ENCODE peak calls at places on chromosomes 3 and 15, in nine cellular contexts. One of them, this sample, is unnamed. For H3K27me3, the result is how much of the 10 kb centered on the place peaks cover.

GRCh38 chr15:29522373-29523276 is 253.0 kb upstream of the NSMCE3 start:
- DNase-seq in transverse colon: peak
- DNase-seq in lung: no peak
- DNase-seq in vagina: no peak
- DNase-seq in body of pancreas: no peak
- DNase-seq in effector memory CD4-positive, alpha-beta T cell: no peak
- DNase-seq in CD8-positive, alpha-beta T cell: no peak
- DNase-seq in stomach: no peak
- DNase-seq in left ventricle myocardium inferior: no peak
- DNase-seq in this sample: no peak

GRCh38 chr3:100615684-100616083 is 6.3 kb downstream of the ADGRG7 start:
- DNase-seq in transverse colon: no peak
- DNase-seq in lung: no peak
- DNase-seq in vagina: no peak
- DNase-seq in body of pancreas: no peak
- DNase-seq in effector memory CD4-positive, alpha-beta T cell: no peak
- DNase-seq in CD8-positive, alpha-beta T cell: no peak
- DNase-seq in stomach: no peak
- DNase-seq in left ventricle myocardium inferior: no peak
- DNase-seq in this sample: no peak

GRCh38 chr15:62085740-62086139 is 19.0 kb downstream of the C2CD4A start:
- DNase-seq in transverse colon: no peak
- DNase-seq in lung: no peak
- DNase-seq in vagina: no peak
- DNase-seq in body of pancreas: no peak
- DNase-seq in effector memory CD4-positive, alpha-beta T cell: no peak
- DNase-seq in CD8-positive, alpha-beta T cell: no peak
- DNase-seq in stomach: no peak
- DNase-seq in left ventricle myocardium inferior: no peak
- DNase-seq in this sample: no peak

GRCh38 chr15:61364871-61365270 is 135.8 kb upstream of the RORA start:
- DNase-seq in transverse colon: no peak
- DNase-seq in lung: no peak
- DNase-seq in vagina: no peak
- DNase-seq in body of pancreas: no peak
- DNase-seq in effector memory CD4-positive, alpha-beta T cell: no peak
- DNase-seq in CD8-positive, alpha-beta T cell: no peak
- DNase-seq in stomach: no peak
- DNase-seq in left ventricle myocardium inferior: no peak
- DNase-seq in this sample: no peak

GRCh38 chr3:50524751-50525150 is 21.3 kb upstream of the CACNA2D2 start:
- DNase-seq in transverse colon: no peak
- DNase-seq in lung: no peak
- DNase-seq in vagina: no peak
- DNase-seq in body of pancreas: no peak
- DNase-seq in effector memory CD4-positive, alpha-beta T cell: no peak
- DNase-seq in CD8-positive, alpha-beta T cell: no peak
- DNase-seq in stomach: no peak
- DNase-seq in left ventricle myocardium inferior: no peak
- DNase-seq in this sample: no peak

GRCh38 chr3:65873028-65873427 is 165.7 kb downstream of the MAGI1 start:
- DNase-seq in transverse colon: no peak
- DNase-seq in lung: no peak
- DNase-seq in vagina: peak
- DNase-seq in body of pancreas: peak
- DNase-seq in effector memory CD4-positive, alpha-beta T cell: no peak
- DNase-seq in CD8-positive, alpha-beta T cell: no peak
- DNase-seq in stomach: no peak
- DNase-seq in left ventricle myocardium inferior: peak
- DNase-seq in this sample: no peak

GRCh38 chr3:114722530-114722929 is 424.6 kb downstream of the ZBTB20 start:
- DNase-seq in transverse colon: no peak
- DNase-seq in lung: no peak
- DNase-seq in vagina: no peak
- DNase-seq in body of pancreas: no peak
- DNase-seq in effector memory CD4-positive, alpha-beta T cell: no peak
- DNase-seq in CD8-positive, alpha-beta T cell: no peak
- DNase-seq in stomach: no peak
- DNase-seq in left ventricle myocardium inferior: no peak
- DNase-seq in this sample: no peak

GRCh38 chr3:196995646-196996355 is 27.2 kb upstream of the PIGZ start:
- DNase-seq in transverse colon: no peak
- DNase-seq in lung: no peak
- DNase-seq in vagina: no peak
- DNase-seq in body of pancreas: no peak
- DNase-seq in effector memory CD4-positive, alpha-beta T cell: no peak
- DNase-seq in CD8-positive, alpha-beta T cell: no peak
- DNase-seq in stomach: no peak
- DNase-seq in left ventricle myocardium inferior: peak
- DNase-seq in this sample: no peak

GRCh38 chr3:30585654-30586053 is 20.7 kb upstream of the TGFBR2 start:
- DNase-seq in transverse colon: no peak
- DNase-seq in lung: no peak
- DNase-seq in vagina: no peak
- DNase-seq in body of pancreas: no peak
- DNase-seq in effector memory CD4-positive, alpha-beta T cell: no peak
- DNase-seq in CD8-positive, alpha-beta T cell: no peak
- DNase-seq in stomach: no peak
- DNase-seq in left ventricle myocardium inferior: no peak
- DNase-seq in this sample: no peak

GRCh38 chr15:33008284-33009011 is 186.1 kb downstream of the FMN1 start:
- DNase-seq in transverse colon: no peak
- DNase-seq in lung: no peak
- DNase-seq in vagina: no peak
- DNase-seq in body of pancreas: no peak
- DNase-seq in effector memory CD4-positive, alpha-beta T cell: no peak
- DNase-seq in CD8-positive, alpha-beta T cell: no peak
- DNase-seq in stomach: no peak
- DNase-seq in left ventricle myocardium inferior: no peak
- DNase-seq in this sample: no peak

GRCh38 chr3:50272911-50273688 is 4.2 kb downstream of the SEMA3B start:
- DNase-seq in transverse colon: peak
- DNase-seq in lung: peak
- DNase-seq in vagina: no peak
- DNase-seq in body of pancreas: peak
- DNase-seq in effector memory CD4-positive, alpha-beta T cell: peak
- DNase-seq in CD8-positive, alpha-beta T cell: peak
- DNase-seq in stomach: peak
- DNase-seq in left ventricle myocardium inferior: peak
- DNase-seq in this sample: peak

GRCh38 chr3:95172549-95172948 is 1109.7 kb downstream of the NSUN3 start:
- DNase-seq in transverse colon: no peak
- DNase-seq in lung: no peak
- DNase-seq in vagina: no peak
- DNase-seq in body of pancreas: no peak
- DNase-seq in effector memory CD4-positive, alpha-beta T cell: no peak
- DNase-seq in CD8-positive, alpha-beta T cell: no peak
- DNase-seq in stomach: no peak
- DNase-seq in left ventricle myocardium inferior: no peak
- DNase-seq in this sample: no peak

GRCh38 chr3:67655364-67656121 is 1.1 kb upstream of the SUCLG2 start:
- DNase-seq in transverse colon: peak
- DNase-seq in lung: peak
- DNase-seq in vagina: no peak
- DNase-seq in body of pancreas: peak
- DNase-seq in effector memory CD4-positive, alpha-beta T cell: peak
- DNase-seq in CD8-positive, alpha-beta T cell: peak
- DNase-seq in stomach: peak
- DNase-seq in left ventricle myocardium inferior: no peak
- DNase-seq in this sample: no peak

DNA sequence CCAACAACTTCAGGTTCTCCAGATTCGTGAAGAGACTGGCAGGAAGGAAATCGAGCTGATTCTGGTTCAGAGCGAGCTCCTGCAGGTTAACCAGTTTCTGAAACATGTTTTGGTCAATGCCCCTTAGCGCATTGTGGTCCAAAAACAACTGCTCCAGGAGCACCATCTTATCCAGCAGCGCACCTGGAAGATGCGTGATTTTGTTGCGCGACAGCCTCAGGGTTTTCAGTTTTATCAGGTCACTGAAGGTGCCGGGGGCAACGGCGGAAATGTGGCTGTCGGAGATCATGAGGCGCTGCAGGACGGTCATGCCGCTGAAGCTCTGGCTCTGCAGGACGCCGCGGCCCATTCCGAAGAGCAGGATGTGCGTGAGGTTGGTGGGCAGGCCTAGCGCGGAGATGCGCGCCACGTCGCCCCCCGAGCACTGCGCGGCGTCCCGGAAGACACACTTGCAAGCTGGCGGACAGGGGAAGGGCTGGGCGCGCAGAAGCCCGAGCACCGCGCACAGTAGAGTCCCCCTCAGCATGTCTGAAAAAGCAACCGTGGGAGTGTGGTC is 1.2 kb downstream of the GP5 start:
- DNase-seq in transverse colon: no peak
- DNase-seq in lung: no peak
- DNase-seq in vagina: no peak
- DNase-seq in body of pancreas: no peak
- DNase-seq in effector memory CD4-positive, alpha-beta T cell: no peak
- DNase-seq in CD8-positive, alpha-beta T cell: peak
- DNase-seq in stomach: no peak
- DNase-seq in left ventricle myocardium inferior: no peak
- DNase-seq in this sample: no peak
- H3K4me3 ChIP-seq in transverse colon: no peak
- H3K4me3 ChIP-seq in lung: no peak
- H3K4me3 ChIP-seq in vagina: peak
- H3K4me3 ChIP-seq in body of pancreas: no peak
- H3K4me3 ChIP-seq in effector memory CD4-positive, alpha-beta T cell: peak
- H3K4me3 ChIP-seq in CD8-positive, alpha-beta T cell: peak
- H3K4me3 ChIP-seq in stomach: peak
- H3K4me3 ChIP-seq in left ventricle myocardium inferior: peak
- H3K4me3 ChIP-seq in this sample: no peak

DNA sequence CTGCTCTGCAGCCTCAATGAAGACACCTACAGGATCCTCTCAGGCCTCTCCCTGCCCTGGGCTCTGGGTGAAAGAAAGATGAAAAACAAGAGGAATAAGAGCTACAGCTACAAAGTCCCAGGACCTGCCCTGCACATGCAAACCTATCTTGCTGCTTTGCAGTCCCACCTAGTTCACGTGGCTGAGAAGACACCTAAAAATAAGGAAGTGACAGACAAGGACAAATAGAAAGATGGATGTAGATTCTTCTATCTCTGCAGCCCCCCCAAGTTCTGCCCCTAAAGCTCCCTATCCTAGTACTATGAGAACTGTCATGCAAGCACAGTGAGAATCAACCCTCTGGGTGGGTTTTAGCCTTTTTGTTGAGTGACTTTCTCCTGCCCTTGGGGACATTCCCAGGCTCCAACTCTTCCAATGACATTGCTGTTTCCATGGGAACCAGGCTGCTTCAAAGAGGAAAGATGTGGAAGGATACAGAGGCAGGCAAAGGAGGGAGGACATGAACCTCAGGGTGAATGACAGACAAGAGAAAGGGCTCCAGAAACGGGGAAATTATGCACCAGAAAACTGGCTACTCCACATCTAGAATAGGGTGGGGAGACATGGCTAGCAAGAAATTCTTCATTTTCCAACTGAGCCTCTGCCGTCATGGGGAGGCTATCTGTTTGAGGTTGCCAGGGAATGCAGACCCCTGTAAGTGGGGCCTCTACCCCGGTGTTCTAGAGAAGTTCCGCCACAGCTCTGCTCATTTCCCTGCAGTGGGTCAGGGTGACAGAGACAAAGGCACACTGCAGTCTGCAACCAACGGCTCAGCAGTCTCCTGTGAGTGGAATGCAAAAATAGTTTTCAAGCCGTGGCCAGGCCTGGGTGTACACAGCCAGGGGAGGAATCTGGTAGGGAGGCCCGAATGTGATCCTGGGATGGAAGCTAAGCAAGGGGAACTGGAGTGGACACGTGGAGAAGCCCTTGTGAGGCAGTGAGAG is 5.2 kb downstream of the CSPG5 start:
- DNase-seq in transverse colon: no peak
- DNase-seq in lung: no peak
- DNase-seq in vagina: no peak
- DNase-seq in body of pancreas: no peak
- DNase-seq in effector memory CD4-positive, alpha-beta T cell: no peak
- DNase-seq in CD8-positive, alpha-beta T cell: no peak
- DNase-seq in stomach: no peak
- DNase-seq in left ventricle myocardium inferior: no peak
- DNase-seq in this sample: no peak
- H3K27ac ChIP-seq in transverse colon: no peak
- H3K27ac ChIP-seq in lung: no peak
- H3K27ac ChIP-seq in vagina: no peak
- H3K27ac ChIP-seq in body of pancreas: no peak
- H3K27ac ChIP-seq in effector memory CD4-positive, alpha-beta T cell: no peak
- H3K27ac ChIP-seq in CD8-positive, alpha-beta T cell: no peak
- H3K27ac ChIP-seq in stomach: no peak
- H3K27ac ChIP-seq in left ventricle myocardium inferior: peak
- H3K27ac ChIP-seq in this sample: no peak

GRCh38 chr15:51343466-51343865 is 2.0 kb downstream of the GLDN start:
- DNase-seq in transverse colon: no peak
- DNase-seq in lung: no peak
- DNase-seq in vagina: no peak
- DNase-seq in body of pancreas: no peak
- DNase-seq in effector memory CD4-positive, alpha-beta T cell: no peak
- DNase-seq in CD8-positive, alpha-beta T cell: no peak
- DNase-seq in stomach: no peak
- DNase-seq in left ventricle myocardium inferior: no peak
- DNase-seq in this sample: no peak

GRCh38 chr15:51338496-51338895 is at the start of gene CYP19A1:
- DNase-seq in transverse colon: no peak
- DNase-seq in lung: no peak
- DNase-seq in vagina: no peak
- DNase-seq in body of pancreas: no peak
- DNase-seq in effector memory CD4-positive, alpha-beta T cell: no peak
- DNase-seq in CD8-positive, alpha-beta T cell: no peak
- DNase-seq in stomach: no peak
- DNase-seq in left ventricle myocardium inferior: no peak
- DNase-seq in this sample: no peak

GRCh38 chr15:51341366-51342248 is at the start of gene GLDN:
- DNase-seq in transverse colon: no peak
- DNase-seq in lung: peak
- DNase-seq in vagina: no peak
- DNase-seq in body of pancreas: peak
- DNase-seq in effector memory CD4-positive, alpha-beta T cell: no peak
- DNase-seq in CD8-positive, alpha-beta T cell: no peak
- DNase-seq in stomach: peak
- DNase-seq in left ventricle myocardium inferior: peak
- DNase-seq in this sample: no peak

GRCh38 chr15:51342249-51342999 is 969 bp downstream of the GLDN start:
- DNase-seq in transverse colon: no peak
- DNase-seq in lung: no peak
- DNase-seq in vagina: no peak
- DNase-seq in body of pancreas: no peak
- DNase-seq in effector memory CD4-positive, alpha-beta T cell: no peak
- DNase-seq in CD8-positive, alpha-beta T cell: no peak
- DNase-seq in stomach: no peak
- DNase-seq in left ventricle myocardium inferior: no peak
- DNase-seq in this sample: no peak
- H3K27me3 ChIP-seq in transverse colon: under half
- H3K27me3 ChIP-seq in lung: under half
- H3K27me3 ChIP-seq in vagina: under half
- H3K27me3 ChIP-seq in body of pancreas: under half
- H3K27me3 ChIP-seq in effector memory CD4-positive, alpha-beta T cell: under half
- H3K27me3 ChIP-seq in CD8-positive, alpha-beta T cell: under half
- H3K27me3 ChIP-seq in stomach: under half
- H3K27me3 ChIP-seq in left ventricle myocardium inferior: under half
- H3K27me3 ChIP-seq in this sample: under half

DNA sequence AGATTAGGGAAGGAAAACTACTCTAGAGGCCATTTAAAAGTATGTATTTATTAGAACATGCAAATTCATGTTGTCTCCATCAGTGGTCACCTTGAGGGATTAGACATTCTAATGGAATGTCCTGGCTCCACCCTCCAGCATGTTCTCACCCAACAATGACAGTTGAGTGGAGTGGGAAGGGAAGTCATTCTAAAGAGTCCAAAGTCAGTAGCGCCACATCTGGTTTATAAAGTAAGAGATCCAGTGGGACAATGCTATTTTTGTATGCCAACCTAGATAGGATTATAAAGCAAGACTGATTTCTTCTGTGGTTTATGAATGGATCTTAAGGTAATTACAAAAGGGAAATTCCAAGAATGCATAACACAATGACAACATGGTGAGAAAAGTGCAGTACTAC is 33.3 kb downstream of the SLC24A1 start:
- DNase-seq in transverse colon: no peak
- DNase-seq in lung: no peak
- DNase-seq in vagina: no peak
- DNase-seq in body of pancreas: no peak
- DNase-seq in effector memory CD4-positive, alpha-beta T cell: no peak
- DNase-seq in CD8-positive, alpha-beta T cell: no peak
- DNase-seq in stomach: no peak
- DNase-seq in left ventricle myocardium inferior: no peak
- DNase-seq in this sample: peak
- H3K4me3 ChIP-seq in transverse colon: no peak
- H3K4me3 ChIP-seq in lung: no peak
- H3K4me3 ChIP-seq in vagina: no peak
- H3K4me3 ChIP-seq in body of pancreas: no peak
- H3K4me3 ChIP-seq in effector memory CD4-positive, alpha-beta T cell: no peak
- H3K4me3 ChIP-seq in CD8-positive, alpha-beta T cell: no peak
- H3K4me3 ChIP-seq in stomach: no peak
- H3K4me3 ChIP-seq in left ventricle myocardium inferior: no peak
- H3K4me3 ChIP-seq in this sample: no peak